ENCODE peak calls at places on chromosome 17, in four cellular contexts. Z, T, A and W are unnamed samples.

GRCh38 chr17:40415390-40415789 is 2.3 kb downstream of the TOP2A start:
- DNase-seq in A (no peak), T (no peak), Z (peak; percentile 58), W (no peak)

GRCh38 chr17:43019418-43019817 is 2.8 kb downstream of the VAT1 start:
- DNase-seq in Z (peak; percentile 38), A (peak; percentile 62), T (no peak), W (no peak)

GRCh38 chr17:77086433-77087010 is 54.2 kb upstream of the SEC14L1 start:
- DNase-seq in Z (peak; percentile 65), A (peak; percentile 97), T (peak; percentile 83), W (peak; percentile 79)

GRCh38 chr17:66964930-66965800 is 658 bp downstream of the CACNG4 start:
- DNase-seq in T (no peak), A (peak; percentile 70), Z (no peak), W (no peak)

GRCh38 chr17:80195671-80196529 is 24.2 kb downstream of the SGSH start:
- DNase-seq in Z (no peak), A (no peak), T (peak; percentile 71), W (peak; percentile 65)

GRCh38 chr17:27396941-27397340 is 59.3 kb upstream of the KSR1 start:
- DNase-seq in A (no peak), Z (peak; percentile 87), T (no peak), W (no peak)

GRCh38 chr17:9938764-9939163 is 33.7 kb upstream of the RCVRN start:
- DNase-seq in A (no peak), Z (no peak), T (no peak), W (no peak)

GRCh38 chr17:55699178-55699865 is 23.3 kb downstream of the TMEM100 start:
- DNase-seq in A (no peak), T (no peak), Z (no peak), W (no peak)

GRCh38 chr17:78615631-78616030 is 38.4 kb upstream of the DNAH17 start:
- DNase-seq in Z (no peak), A (no peak), T (no peak), W (no peak)

GRCh38 chr17:15999141-15999973 is at the start of the genes TTC19 and ZSWIM7:
- DNase-seq in Z (peak; percentile 90), A (peak; percentile 99), T (peak; percentile 93), W (peak; percentile 93)
- TF ChIP-seq CTCF in Z (no peak), A (no peak), T (no peak), W (no peak)

GRCh38 chr17:69723741-69724140 is 309.2 kb downstream of the MAP2K6 start:
- DNase-seq in T (no peak), A (no peak), Z (no peak), W (no peak)
- TF ChIP-seq CTCF in T (no peak), A (no peak), Z (no peak), W (no peak)

DNA sequence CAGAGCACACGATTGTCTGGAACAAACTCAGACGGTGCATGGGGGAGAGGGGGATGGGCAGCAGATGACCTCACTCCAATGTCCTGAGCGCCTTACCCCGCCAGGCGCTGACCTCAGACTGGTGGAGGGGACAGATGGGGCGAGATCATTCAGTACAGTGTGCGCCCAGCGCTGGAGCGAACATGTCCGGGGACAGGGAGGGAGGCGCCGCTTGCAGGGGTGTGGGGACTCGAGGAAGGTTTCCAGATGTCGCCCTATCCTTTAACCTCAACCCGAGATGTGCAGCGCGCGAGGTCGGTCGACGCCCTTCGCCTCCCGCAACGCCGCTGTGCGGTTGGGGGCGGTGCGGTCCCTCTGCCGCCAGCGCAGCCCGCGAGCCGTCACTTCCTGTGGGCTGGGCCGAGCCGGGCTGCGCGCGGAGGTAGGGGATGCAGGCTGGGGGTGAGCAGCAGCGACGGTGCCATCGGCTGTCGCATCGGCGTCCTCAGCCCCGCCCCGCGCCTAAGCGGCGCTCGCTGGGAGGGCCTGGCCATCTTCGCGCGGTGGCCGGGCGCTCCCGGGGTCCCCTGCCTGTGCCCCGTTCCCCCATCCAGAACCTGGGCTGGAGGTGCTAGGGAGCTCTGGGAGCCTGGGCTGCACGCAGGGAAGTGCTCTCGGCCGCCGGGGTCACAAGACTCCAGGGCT is 5.3 kb upstream of the CDR2L start:
- DNase-seq in A (peak; percentile 86), Z (peak; percentile 56), T (peak; percentile 79), W (peak; percentile 77)
- TF ChIP-seq CTCF in A (no peak), Z (peak; percentile 6), T (no peak), W (no peak)

GRCh38 chr17:4958102-4958501 is 7.2 kb downstream of the ENO3 start:
- DNase-seq in A (no peak), T (no peak), Z (no peak), W (no peak)

GRCh38 chr17:4955091-4955490 is 4.2 kb downstream of the ENO3 start:
- DNase-seq in T (no peak), Z (no peak), A (no peak), W (no peak)

GRCh38 chr17:4953461-4953961 is 2.6 kb downstream of the ENO3 start:
- DNase-seq in Z (peak; percentile 88), A (no peak), T (no peak), W (no peak)

GRCh38 chr17:4959261-4959965 is 8.2 kb downstream of the SPAG7 start:
- DNase-seq in T (no peak), Z (no peak), A (no peak), W (no peak)

GRCh38 chr17:4956493-4957061 is 5.7 kb downstream of the ENO3 start:
- DNase-seq in A (no peak), T (peak; percentile 61), Z (no peak), W (peak; percentile 42)
- TF ChIP-seq CTCF in A (no peak), T (peak; percentile 20), Z (no peak), W (no peak)

GRCh38 chr17:8757189-8757588 is 1.2 kb downstream of the SPDYE4 start:
- DNase-seq in Z (no peak), T (no peak), A (no peak), W (no peak)

GRCh38 chr17:8755590-8756255 is 2.6 kb downstream of the SPDYE4 start:
- DNase-seq in Z (no peak), A (no peak), T (no peak), W (no peak)

GRCh38 chr17:8754890-8755289 is 3.5 kb downstream of the SPDYE4 start:
- DNase-seq in Z (no peak), T (no peak), A (no peak), W (no peak)

GRCh38 chr17:8753136-8753975 is 5.0 kb downstream of the SPDYE4 start:
- DNase-seq in T (no peak), A (no peak), Z (no peak), W (no peak)

GRCh38 chr17:8753976-8754440 is 4.3 kb downstream of the SPDYE4 start:
- DNase-seq in Z (peak; percentile 25), A (no peak), T (no peak), W (no peak)
- TF ChIP-seq CTCF in Z (peak; percentile 54), A (peak; percentile 24), T (no peak), W (no peak)

GRCh38 chr17:74354123-74354522 is 7.5 kb downstream of the BTBD17 start:
- DNase-seq in Z (no peak), T (peak; percentile 52), A (peak; percentile 67), W (peak; percentile 45)
- TF ChIP-seq CTCF in Z (peak; percentile 9), T (peak; percentile 30), A (peak; percentile 33), W (peak; percentile 59)

GRCh38 chr17:35666070-35666469 is 65.4 kb upstream of the RASL10B start:
- DNase-seq in T (no peak), A (no peak), Z (peak; percentile 10), W (no peak)

GRCh38 chr17:35664685-35665084 is 66.8 kb upstream of the RASL10B start:
- DNase-seq in A (no peak), Z (no peak), T (no peak), W (no peak)

GRCh38 chr17:35655303-35655702 is 68.2 kb downstream of the AP2B1 start:
- DNase-seq in T (no peak), Z (no peak), A (no peak), W (no peak)

GRCh38 chr17:35665662-35666061 is 65.8 kb upstream of the RASL10B start:
- DNase-seq in A (no peak), Z (no peak), T (no peak), W (no peak)

GRCh38 chr17:35660902-35661301 is 70.5 kb upstream of the RASL10B start:
- DNase-seq in A (no peak), Z (no peak), T (no peak), W (no peak)
- TF ChIP-seq CTCF in A (no peak), Z (no peak), T (no peak), W (no peak)

GRCh38 chr17:19880393-19880792 is 12.7 kb upstream of the ULK2 start:
- DNase-seq in Z (no peak), T (no peak), A (no peak), W (no peak)

GRCh38 chr17:19877546-19877945 is 9.8 kb upstream of the ULK2 start:
- DNase-seq in Z (no peak), A (no peak), T (no peak), W (no peak)

GRCh38 chr17:19874256-19874655 is 6.5 kb upstream of the ULK2 start:
- DNase-seq in A (peak; percentile 23), Z (no peak), T (no peak), W (no peak)

GRCh38 chr17:19876524-19877161 is 8.9 kb upstream of the ULK2 start:
- DNase-seq in A (peak; percentile 64), T (peak; percentile 47), Z (no peak), W (no peak)
- TF ChIP-seq CTCF in A (no peak), T (no peak), Z (no peak), W (no peak)

DNA sequence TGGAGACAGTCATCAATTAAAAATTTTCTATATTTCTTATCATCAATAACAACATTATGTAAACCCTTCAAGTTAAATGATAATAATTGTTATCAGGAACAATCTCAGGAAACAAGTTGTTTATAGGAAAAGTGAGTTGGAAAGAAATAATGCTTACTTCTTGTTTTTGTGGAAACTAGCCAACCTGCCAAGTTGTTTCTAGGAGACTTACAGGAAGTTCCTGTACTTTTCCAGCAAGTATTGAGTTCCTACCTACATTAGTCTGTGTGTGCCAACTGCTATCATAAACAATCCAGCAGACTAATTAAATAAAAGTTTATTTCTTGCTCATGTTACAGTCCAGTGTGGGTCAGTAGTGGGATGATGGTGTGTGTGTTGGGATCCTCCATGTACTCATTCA is 1.6 kb upstream of the CCL14 start:
- DNase-seq in A (no peak), T (no peak), Z (no peak), W (no peak)
- TF ChIP-seq CTCF in A (no peak), T (no peak), Z (no peak), W (no peak)